ENCODE peak calls at places on chromosomes 12 and 14, in seven cellular contexts. H is foreskin fibroblast; Z is K562; R is GM13976; C is right cardiac atrium; X is effector CD4-positive, alpha-beta T cell; M is NCI-H1105. F is an unnamed sample.

GRCh38 chr12:58725400-58726105 is 194.8 kb downstream of the LRIG3 start:
- DNase-seq in X (no peak), H (peak; percentile 4), R (no peak), M (no peak), Z (no peak), C (no peak), F (no peak)

GRCh38 chr12:95218164-95218851 is 701 bp downstream of the VEZT start:
- DNase-seq in C (no peak), H (peak; percentile 64), R (peak; percentile 32), Z (no peak), X (no peak), M (peak; percentile 78), F (peak; percentile 52)

GRCh38 chr14:55274760-55275159 is 3.5 kb downstream of the FBXO34 start:
- DNase-seq in C (no peak), M (no peak), X (no peak), Z (no peak), H (peak; percentile 44), R (no peak), F (peak; percentile 59)

GRCh38 chr12:130764475-130765185 is 48.5 kb upstream of the RIMBP2 start:
- DNase-seq in H (no peak), R (no peak), C (no peak), M (no peak), X (no peak), Z (peak; percentile 44), F (no peak)

GRCh38 chr12:109716512-109717389 is 3.1 kb downstream of the FAM222A start:
- DNase-seq in R (no peak), M (no peak), H (peak; percentile 38), C (peak; percentile 41), Z (no peak), X (no peak), F (peak; percentile 69)

GRCh38 chr12:120630139-120630895 is 10.1 kb upstream of the CABP1 start:
- DNase-seq in H (no peak), R (no peak), M (no peak), C (no peak), X (no peak), Z (no peak), F (peak; percentile 27)

GRCh38 chr12:106288134-106288509 is 14.4 kb upstream of the TCP11L2 start:
- DNase-seq in M (no peak), R (no peak), C (no peak), X (no peak), H (no peak), Z (no peak), F (no peak)

GRCh38 chr12:104285740-104286537 is 17.6 kb upstream of the EID3 start:
- DNase-seq in R (no peak), H (no peak), X (no peak), Z (no peak), M (no peak), C (no peak), F (no peak)

GRCh38 chr12:77167801-77168200 is 102.4 kb upstream of the E2F7 start:
- DNase-seq in R (no peak), H (peak; percentile 59), X (no peak), C (no peak), Z (no peak), M (no peak), F (no peak)

GRCh38 chr14:36451346-36452065 is 68.5 kb downstream of the NKX2-1 start:
- DNase-seq in M (no peak), R (no peak), C (no peak), Z (no peak), H (no peak), X (no peak), F (no peak)

GRCh38 chr12:24979971-24980730 is 31.2 kb upstream of the BCAT1 start:
- DNase-seq in M (no peak), H (no peak), C (no peak), Z (no peak), X (no peak), R (no peak), F (no peak)

GRCh38 chr14:90522585-90523191 is 125.9 kb downstream of the CALM1 start:
- DNase-seq in M (peak; percentile 98), R (no peak), H (no peak), X (no peak), C (peak; percentile 74), Z (no peak), F (no peak)

GRCh38 chr12:8491848-8492530 is 21.3 kb upstream of the CLEC4D start:
- DNase-seq in C (no peak), R (no peak), H (no peak), X (no peak), M (no peak), Z (no peak), F (peak; percentile 9)

GRCh38 chr12:1688086-1688710 is 2.7 kb upstream of the ADIPOR2 start:
- DNase-seq in R (no peak), Z (no peak), M (no peak), H (no peak), C (no peak), X (no peak), F (no peak)

GRCh38 chr14:89720741-89721315 is 233.7 kb downstream of the EFCAB11 start:
- DNase-seq in H (no peak), M (no peak), R (peak; percentile 40), C (no peak), X (peak; percentile 61), Z (no peak), F (peak; percentile 87)

GRCh38 chr12:127083028-127083949 is 1183.7 kb upstream of the TMEM132C start:
- DNase-seq in R (peak; percentile 47), Z (peak; percentile 49), H (peak; percentile 52), X (no peak), C (no peak), M (peak; percentile 84), F (peak; percentile 79)

GRCh38 chr14:71322660-71323250 is 415.5 kb downstream of the PCNX1 start:
- DNase-seq in H (peak; percentile 40), Z (no peak), M (no peak), X (no peak), R (peak; percentile 53), C (no peak), F (peak; percentile 79)

GRCh38 chr12:13116971-13117370 is 13.5 kb upstream of the GSG1 start:
- DNase-seq in H (no peak), R (no peak), C (no peak), Z (no peak), X (no peak), M (no peak), F (no peak)

GRCh38 chr12:53751336-53752191 is at the start of gene CISTR:
- DNase-seq in X (no peak), R (peak; percentile 80), Z (no peak), H (no peak), M (peak; percentile 31), C (no peak), F (no peak)

GRCh38 chr12:65556676-65557424 is 267.4 kb upstream of the HMGA2 start:
- DNase-seq in H (peak; percentile 80), C (peak; percentile 78), Z (peak; percentile 77), X (peak; percentile 17), R (peak; percentile 83), M (peak; percentile 73), F (peak; percentile 46)

GRCh38 chr14:92687681-92688433 is 60.6 kb downstream of the LGMN start:
- DNase-seq in R (no peak), Z (no peak), C (peak; percentile 72), H (no peak), X (no peak), M (peak; percentile 49), F (no peak)

GRCh38 chr14:59254146-59254910 is 65.9 kb downstream of the DAAM1 start:
- DNase-seq in C (peak; percentile 68), X (no peak), M (no peak), R (no peak), Z (no peak), H (peak; percentile 94), F (peak; percentile 88)

GRCh38 chr12:121800694-121801600 is 2.9 kb upstream of the SETD1B start:
- DNase-seq in C (peak; percentile 86), M (peak; percentile 50), X (peak; percentile 60), Z (peak; percentile 62), H (peak; percentile 86), R (no peak), F (peak; percentile 60)

GRCh38 chr12:71865166-71865713 is 25.7 kb downstream of the TBC1D15 start:
- DNase-seq in Z (no peak), H (peak; percentile 93), C (no peak), M (no peak), X (no peak), R (no peak), F (no peak)

GRCh38 chr12:716506-716905 is 35.9 kb upstream of the WNK1 start:
- DNase-seq in R (peak; percentile 59), X (no peak), Z (peak; percentile 22), C (peak; percentile 49), M (no peak), H (no peak), F (no peak)

GRCh38 chr14:105581551-105582341 is 55.4 kb downstream of the TMEM121 start:
- DNase-seq in M (no peak), H (no peak), X (no peak), Z (no peak), R (peak; percentile 66), C (no peak), F (no peak)

GRCh38 chr14:58865520-58866281 is 227.9 kb downstream of the DACT1 start:
- DNase-seq in C (no peak), R (no peak), M (no peak), X (no peak), H (peak; percentile 68), Z (no peak), F (peak; percentile 6)

GRCh38 chr12:60874091-60874490 is 1278.3 kb downstream of the SLC16A7 start:
- DNase-seq in X (no peak), C (no peak), Z (no peak), M (no peak), R (no peak), H (no peak), F (no peak)

GRCh38 chr14:54662491-54663116 is 95.7 kb downstream of the SAMD4A start:
- DNase-seq in R (no peak), X (no peak), H (no peak), Z (no peak), C (no peak), M (no peak), F (no peak)

GRCh38 chr12:47939009-47939601 is 24.3 kb upstream of the TMEM106C start:
- DNase-seq in X (no peak), C (peak; percentile 44), R (no peak), H (no peak), Z (no peak), M (no peak), F (no peak)

GRCh38 chr12:6772331-6772695 is at the start of gene LAG3:
- DNase-seq in X (no peak), C (no peak), R (peak; percentile 76), Z (no peak), H (no peak), M (no peak), F (no peak)

GRCh38 chr12:129337413-129337812 is 484.1 kb downstream of the GLT1D1 start:
- DNase-seq in M (no peak), X (no peak), C (no peak), R (no peak), H (no peak), Z (peak; percentile 36), F (no peak)

GRCh38 chr12:100058482-100059029 is 73.8 kb upstream of the ANKS1B start:
- DNase-seq in R (peak; percentile 32), Z (no peak), C (no peak), X (no peak), H (peak; percentile 81), M (no peak), F (peak; percentile 15)

GRCh38 chr12:109827566-109828550 is 5.3 kb downstream of the TRPV4 start:
- DNase-seq in M (no peak), Z (no peak), R (no peak), C (peak; percentile 59), H (no peak), X (no peak), F (peak; percentile 69)

GRCh38 chr14:80212025-80212402 is 710 bp upstream of the DIO2 start:
- DNase-seq in Z (no peak), M (no peak), C (no peak), R (peak; percentile 25), X (no peak), H (no peak), F (no peak)

F was measured in pons.